ENCODE peak calls at places on chromosome 21, in eight cellular contexts. K is breast epithelium; P is CD8-positive, alpha-beta T cell; A is CD4-positive, alpha-beta memory T cell; R is OCI-LY7; D is pancreas; C is Peyer's patch; L is heart right ventricle. M is an unnamed sample.

GRCh38 chr21:40732998-40733397 is 114.0 kb downstream of the DSCAM start:
- DNase-seq in K (no peak), P (no peak), A (no peak), R (no peak), D (no peak), C (no peak), L (no peak), M (no peak)

GRCh38 chr21:34630536-34631143 is 15.7 kb upstream of the RCAN1 start:
- DNase-seq in K (no peak), P (no peak), A (peak; percentile 56), R (peak; percentile 64), D (no peak), C (no peak), L (no peak), M (no peak)

GRCh38 chr21:39107739-39108138 is 75.5 kb downstream of the PSMG1 start:
- DNase-seq in K (peak; percentile 6), P (no peak), A (no peak), R (no peak), D (no peak), C (no peak), L (no peak), M (no peak)

GRCh38 chr21:35120631-35121180 is 71.6 kb upstream of the RUNX1 start:
- DNase-seq in K (no peak), P (no peak), A (no peak), R (no peak), D (no peak), C (no peak), L (no peak), M (no peak)

GRCh38 chr21:28213221-28213620 is 779.5 kb downstream of the LTN1 start:
- DNase-seq in K (no peak), P (no peak), A (no peak), R (no peak), D (no peak), C (no peak), L (no peak), M (no peak)

GRCh38 chr21:30190554-30190953 is 23.9 kb upstream of the CLDN17 start:
- DNase-seq in K (no peak), P (no peak), A (no peak), R (no peak), D (no peak), C (no peak), L (no peak), M (no peak)

GRCh38 chr21:25283720-25284119 is 323.6 kb downstream of the MRPL39 start:
- DNase-seq in K (no peak), P (no peak), A (peak; percentile 4), R (peak; percentile 1), D (no peak), C (no peak), L (no peak), M (no peak)

GRCh38 chr21:30478015-30478414 is 2.2 kb downstream of the KRTAP19-1 start:
- DNase-seq in K (no peak), P (no peak), A (no peak), R (no peak), D (no peak), C (no peak), L (no peak), M (no peak)

GRCh38 chr21:27953328-27954045 is 986.6 kb upstream of the ADAMTS5 start:
- DNase-seq in K (no peak), P (no peak), A (no peak), R (no peak), D (no peak), C (no peak), L (no peak), M (no peak)

GRCh38 chr21:25565272-25566199 is 41.7 kb downstream of the MRPL39 start:
- DNase-seq in K (no peak), P (no peak), A (no peak), R (no peak), D (no peak), C (no peak), L (no peak), M (no peak)

GRCh38 chr21:15774590-15774989 is 44.8 kb downstream of the USP25 start:
- DNase-seq in K (no peak), P (no peak), A (no peak), R (no peak), D (no peak), C (no peak), L (no peak), M (no peak)

GRCh38 chr21:32812035-32812434 is 40.5 kb upstream of the PAXBP1 start:
- DNase-seq in K (no peak), P (no peak), A (no peak), R (no peak), D (no peak), C (no peak), L (peak; percentile 57), M (no peak)

GRCh38 chr21:38188037-38188436 is 68.8 kb upstream of the KCNJ15 start:
- DNase-seq in K (no peak), P (no peak), A (no peak), R (no peak), D (no peak), C (no peak), L (no peak), M (no peak)

GRCh38 chr21:28627261-28627660 is 365.4 kb downstream of the LTN1 start:
- DNase-seq in K (no peak), P (no peak), A (no peak), R (no peak), D (no peak), C (no peak), L (no peak), M (no peak)

GRCh38 chr21:33289199-33289819 is 23.1 kb downstream of the IL10RB start:
- DNase-seq in K (no peak), P (no peak), A (no peak), R (no peak), D (no peak), C (no peak), L (no peak), M (no peak)

GRCh38 chr21:32411366-32412161 is 942 bp upstream of the EVA1C start:
- DNase-seq in K (peak; percentile 85), P (peak; percentile 8), A (peak; percentile 63), R (no peak), D (peak; percentile 93), C (peak; percentile 64), L (peak; percentile 95), M (peak; percentile 96)

GRCh38 chr21:35562876-35563275 is 497.4 kb downstream of the SETD4 start:
- DNase-seq in K (no peak), P (no peak), A (no peak), R (no peak), D (no peak), C (no peak), L (no peak), M (no peak)

GRCh38 chr21:32597205-32597604 is 11.9 kb upstream of the TCP10L start:
- DNase-seq in K (no peak), P (no peak), A (no peak), R (no peak), D (no peak), C (no peak), L (no peak), M (no peak)

GRCh38 chr21:36702622-36702968 is 3.7 kb downstream of the SIM2 start:
- DNase-seq in K (no peak), P (no peak), A (no peak), R (no peak), D (no peak), C (no peak), L (no peak), M (no peak)
- H3K4me1 ChIP-seq in K (peaks cover 3% of the 10 kb centered on the region), P (peaks cover 66% of the 10 kb centered on the region), A (peaks cover 36% of the 10 kb centered on the region), R (no peaks in the 10 kb centered on the region), D (peaks cover 5% of the 10 kb centered on the region), C (peaks cover 20% of the 10 kb centered on the region), L (peaks cover 55% of the 10 kb centered on the region), M (peaks cover 67% of the 10 kb centered on the region)

GRCh38 chr21:45006536-45007079 is 66.8 kb downstream of the SLX9 start:
- DNase-seq in K (no peak), P (no peak), A (no peak), R (no peak), D (no peak), C (no peak), L (no peak), M (peak; percentile 24)

GRCh38 chr21:45003331-45004058 is 63.7 kb downstream of the SLX9 start:
- DNase-seq in K (no peak), P (no peak), A (no peak), R (no peak), D (no peak), C (no peak), L (peak; percentile 17), M (peak; percentile 70)

GRCh38 chr21:45004481-45005263 is 64.8 kb downstream of the SLX9 start:
- DNase-seq in K (peak; percentile 75), P (no peak), A (no peak), R (no peak), D (no peak), C (no peak), L (peak; percentile 10), M (peak; percentile 66)

GRCh38 chr21:45002381-45003204 is 62.8 kb downstream of the SLX9 start:
- DNase-seq in K (no peak), P (no peak), A (no peak), R (no peak), D (peak; percentile 40), C (no peak), L (peak; percentile 8), M (peak; percentile 65)

GRCh38 chr21:45004059-45004422 is 64.2 kb downstream of the SLX9 start:
- DNase-seq in K (no peak), P (no peak), A (no peak), R (no peak), D (peak; percentile 43), C (no peak), L (peak; percentile 9), M (peak; percentile 63)
- H3K4me3 ChIP-seq in K (no peak overlapping the region), P (no peak overlapping the region), A (no peak overlapping the region), R (no peak overlapping the region), D (no peak overlapping the region), C (no peak overlapping the region), L (no peak overlapping the region), M (no peak overlapping the region)

DNA sequence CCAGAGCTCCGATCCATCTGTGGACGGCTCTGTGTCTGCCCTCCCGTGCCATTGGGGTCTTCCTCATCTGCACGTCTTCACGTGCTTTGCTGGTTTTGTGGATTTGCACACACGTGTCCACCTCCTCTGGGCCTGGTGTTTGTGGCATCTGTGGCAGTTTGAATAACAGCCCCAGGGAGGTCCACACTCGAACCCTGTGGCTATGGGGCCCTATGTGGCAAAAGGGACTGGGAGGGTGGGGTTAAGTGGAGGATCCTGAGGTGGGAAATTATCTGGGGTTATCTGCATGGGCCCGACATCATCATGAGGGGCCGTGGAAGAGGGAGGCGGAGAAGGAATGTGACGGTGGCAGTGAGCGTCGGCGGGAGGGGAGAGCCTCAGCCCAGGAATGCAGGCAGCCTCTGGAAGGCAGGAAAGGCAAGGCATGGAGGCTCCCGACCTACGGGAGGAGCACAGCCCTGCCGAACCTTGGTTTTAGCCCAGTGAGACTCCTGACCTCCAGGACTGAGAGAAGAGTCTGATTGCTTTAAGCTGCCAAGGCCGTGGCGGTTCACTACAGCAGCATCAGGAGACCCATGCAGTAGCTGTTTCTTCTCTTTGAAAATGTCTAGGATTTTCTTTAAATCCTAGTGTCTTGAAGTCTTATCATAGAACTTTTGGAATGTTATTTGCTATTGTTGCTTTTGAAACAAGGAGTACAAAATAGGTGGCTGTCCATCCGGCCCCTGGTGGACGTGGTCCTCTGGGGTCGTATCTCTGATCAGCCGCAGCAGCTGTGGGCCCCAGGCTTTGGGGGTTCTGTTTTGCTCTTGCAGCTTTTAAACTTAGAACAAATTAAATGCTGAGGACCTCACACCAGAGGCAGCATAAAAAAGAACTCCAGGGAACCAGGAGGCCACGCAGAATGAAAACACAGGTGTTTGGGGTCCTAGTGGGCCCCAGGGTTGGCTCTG is 40.0 kb upstream of the LRRC3 start:
- DNase-seq in K (no peak), P (no peak), A (no peak), R (no peak), D (no peak), C (no peak), L (no peak), M (peak; percentile 27)
- H3K27ac ChIP-seq in K (no peak overlapping the region), P (no peak overlapping the region), A (no peak overlapping the region), R (no peak overlapping the region), D (no peak overlapping the region), C (no peak overlapping the region), L (no peak overlapping the region), M (no peak overlapping the region)

GRCh38 chr21:36704958-36705678 is 6.2 kb downstream of the SIM2 start:
- DNase-seq in K (no peak), P (no peak), A (no peak), R (no peak), D (no peak), C (no peak), L (no peak), M (no peak)
- H3K4me1 ChIP-seq in K (peaks cover 8% of the 10 kb centered on the region), P (peaks cover 73% of the 10 kb centered on the region), A (peaks cover 36% of the 10 kb centered on the region), R (no peaks in the 10 kb centered on the region), D (peaks cover 11% of the 10 kb centered on the region), C (peaks cover 10% of the 10 kb centered on the region), L (peaks cover 48% of the 10 kb centered on the region), M (no peaks in the 10 kb centered on the region)